ENCODE peak calls at places on chromosome 13, in seven cellular contexts. P is dorsolateral prefrontal cortex, Q is left lung, D is PC-9, F is GM06990, C is PC-3, H is thoracic aorta. L is an unnamed sample.

GRCh38 chr13:106376411-106377112 is 158.9 kb downstream of the EFNB2 start:
- DNase-seq in P (no peak), Q (peak), D (peak), F (no peak), C (peak), H (no peak), L (peak)

GRCh38 chr13:87680298-87680697 is 9.1 kb downstream of the SLITRK5 start:
- DNase-seq in P (no peak), Q (no peak), D (peak), F (no peak), C (peak), H (no peak), L (no peak)

GRCh38 chr13:114298866-114299265 is 15.4 kb upstream of the CHAMP1 start:
- DNase-seq in P (no peak), Q (no peak), D (no peak), F (no peak), C (no peak), H (no peak), L (no peak)

GRCh38 chr13:78978381-78978998 is 319.5 kb upstream of the OBI1 start:
- DNase-seq in P (no peak), Q (no peak), D (peak), F (no peak), C (peak), H (no peak), L (peak)

GRCh38 chr13:67062160-67062559 is 168.0 kb downstream of the PCDH9 start:
- DNase-seq in P (no peak), Q (no peak), D (no peak), F (no peak), C (no peak), H (no peak), L (no peak)

GRCh38 chr13:42852102-42852501 is 70.7 kb downstream of the FAM216B start:
- DNase-seq in P (no peak), Q (no peak), D (no peak), F (no peak), C (no peak), H (no peak), L (no peak)

GRCh38 chr13:27481766-27482165 is 31.4 kb upstream of the MTIF3 start:
- DNase-seq in P (no peak), Q (peak), D (no peak), F (no peak), C (peak), H (no peak), L (peak)

GRCh38 chr13:72530471-72530870 is 197.0 kb downstream of the MZT1 start:
- DNase-seq in P (no peak), Q (no peak), D (no peak), F (no peak), C (peak), H (no peak), L (peak)

GRCh38 chr13:65600702-65601101 is 1629.4 kb downstream of the PCDH9 start:
- DNase-seq in P (no peak), Q (no peak), D (no peak), F (no peak), C (peak), H (no peak), L (peak)

GRCh38 chr13:19742651-19743050 is 40.1 kb downstream of the PSPC1 start:
- DNase-seq in P (no peak), Q (no peak), D (no peak), F (no peak), C (no peak), H (no peak), L (no peak)

GRCh38 chr13:107043016-107043957 is 475.4 kb upstream of the ARGLU1 start:
- DNase-seq in P (no peak), Q (no peak), D (no peak), F (no peak), C (no peak), H (no peak), L (no peak)

GRCh38 chr13:38803566-38803965 is 116.7 kb downstream of the FREM2 start:
- DNase-seq in P (no peak), Q (no peak), D (no peak), F (no peak), C (no peak), H (no peak), L (no peak)

GRCh38 chr13:89695343-89696257 is 1651.9 kb upstream of the MIR17HG start:
- DNase-seq in P (no peak), Q (no peak), D (no peak), F (no peak), C (peak), H (no peak), L (peak)

GRCh38 chr13:95156208-95156607 is 145.0 kb downstream of the ABCC4 start:
- DNase-seq in P (no peak), Q (no peak), D (no peak), F (no peak), C (peak), H (no peak), L (peak)

GRCh38 chr13:114161644-114162532 is 17.2 kb upstream of the CFAP97D2 start:
- DNase-seq in P (no peak), Q (peak), D (no peak), F (no peak), C (peak), H (no peak), L (peak)

DNA sequence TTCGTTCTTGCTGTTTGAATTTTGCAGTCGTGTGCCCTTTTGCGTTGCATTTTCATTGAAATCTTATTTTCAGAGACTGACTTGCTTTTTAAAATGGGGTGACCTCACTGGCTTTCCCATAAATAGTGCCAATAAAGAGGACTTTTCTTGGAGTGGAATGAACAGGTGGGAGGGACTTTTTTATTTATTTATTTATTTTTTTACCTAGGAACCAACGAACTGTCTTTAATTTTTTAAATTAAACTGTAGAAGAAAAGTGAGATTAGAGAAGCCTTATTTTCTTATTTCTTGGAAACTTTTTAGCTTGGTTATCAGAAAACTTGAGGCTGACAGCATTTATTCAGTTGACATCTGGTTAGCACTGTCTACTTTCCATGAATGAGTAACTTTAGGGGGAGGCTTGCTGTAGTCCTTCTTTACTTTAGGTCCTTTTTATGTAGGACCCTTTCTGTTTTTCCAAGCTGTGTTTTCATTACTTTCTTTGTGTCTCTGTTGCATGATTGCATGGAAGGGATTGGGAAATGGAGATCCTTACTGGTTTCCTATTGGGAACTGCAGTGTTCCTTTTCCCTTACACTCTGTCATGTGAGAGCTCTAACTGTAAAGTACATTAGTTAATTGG is 1.7 kb downstream of the SLAIN1 start:
- DNase-seq in P (no peak), Q (no peak), D (no peak), F (no peak), C (no peak), H (no peak), L (no peak)
- H3K4me3 ChIP-seq in P (peak), Q (peak), D (peak), F (peak), C (peak), H (peak), L (peak)

DNA sequence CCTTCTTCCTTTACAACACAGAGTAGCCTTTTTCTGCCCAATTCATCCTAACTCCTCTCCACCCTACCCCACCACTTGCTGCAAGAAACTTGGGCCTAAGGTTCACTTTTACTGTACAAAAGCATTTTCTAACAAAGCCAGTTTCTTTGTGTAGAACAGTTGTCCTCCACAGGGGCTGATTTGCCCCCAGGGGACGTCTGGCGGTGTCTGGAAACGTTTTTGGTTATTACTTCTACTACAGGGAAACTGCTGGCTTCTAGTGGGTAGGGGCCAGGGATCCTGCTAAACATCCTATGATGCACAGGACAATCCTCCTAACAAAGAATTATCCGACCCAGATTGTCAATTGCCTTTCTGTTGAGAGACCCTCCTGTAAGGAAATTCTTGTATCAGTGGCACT is 7.3 kb upstream of the LMO7 start:
- DNase-seq in P (no peak), Q (no peak), D (no peak), F (no peak), C (no peak), H (no peak), L (no peak)
- TF ChIP-seq CTCF in P (no peak), Q (no peak), D (no peak), F (no peak), C (no peak), H (no peak), L (no peak)

GRCh38 chr13:112052213-112052612 is 14.7 kb upstream of the SOX1 start:
- DNase-seq in P (no peak), Q (no peak), D (no peak), F (no peak), C (no peak), H (no peak), L (no peak)

GRCh38 chr13:112054616-112055015 is 12.3 kb upstream of the SOX1 start:
- DNase-seq in P (no peak), Q (no peak), D (no peak), F (no peak), C (no peak), H (no peak), L (no peak)

GRCh38 chr13:112053744-112054615 is 13.0 kb upstream of the SOX1 start:
- DNase-seq in P (no peak), Q (no peak), D (no peak), F (no peak), C (no peak), H (no peak), L (no peak)

GRCh38 chr13:112055032-112055416 is 11.9 kb upstream of the SOX1 start:
- DNase-seq in P (no peak), Q (no peak), D (no peak), F (no peak), C (no peak), H (no peak), L (no peak)

GRCh38 chr13:112053167-112053743 is 13.7 kb upstream of the SOX1 start:
- DNase-seq in P (no peak), Q (no peak), D (no peak), F (no peak), C (no peak), H (no peak), L (no peak)
- H3K4me3 ChIP-seq in P (no peak), Q (no peak), D (no peak), F (no peak), C (no peak), H (no peak), L (no peak)

DNA sequence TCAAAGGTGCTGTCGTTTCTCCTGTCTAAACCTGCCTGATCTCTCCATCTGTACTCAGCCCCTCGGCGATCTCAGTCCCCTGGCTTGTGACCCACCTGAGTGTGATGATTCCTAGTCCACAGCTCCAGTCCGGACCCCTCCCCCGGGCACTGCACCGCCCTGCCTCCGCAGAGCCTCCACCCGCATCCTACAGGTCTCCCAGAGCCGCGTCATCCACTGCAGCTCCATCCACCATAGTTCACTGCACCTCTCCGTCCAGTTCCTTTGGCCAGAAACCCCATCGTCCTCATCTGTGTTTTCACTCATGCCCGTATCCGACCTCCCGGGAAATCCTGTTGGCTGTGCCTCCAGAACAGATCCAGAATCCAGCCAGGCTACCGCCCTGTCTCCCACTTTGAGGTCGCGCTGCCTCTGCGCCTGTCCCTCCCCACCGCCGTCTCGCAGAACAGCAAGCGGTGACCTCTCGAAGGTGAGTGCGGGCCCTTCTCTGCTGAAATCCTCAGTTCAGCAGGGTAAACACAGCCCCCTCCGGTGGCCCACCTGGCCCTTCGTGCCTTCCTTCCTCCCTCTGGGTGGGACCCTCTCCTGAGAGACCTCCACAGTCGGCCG is 51.9 kb upstream of the MCF2L start:
- DNase-seq in P (no peak), Q (no peak), D (no peak), F (no peak), C (no peak), H (no peak), L (no peak)
- TF ChIP-seq CTCF in P (no peak), Q (no peak), D (no peak), F (no peak), C (no peak), H (no peak), L (no peak)